ENCODE peak calls at places on chromosomes 12 and 14, in nine cellular contexts. S is Caco-2, I is fibroblast of mammary gland, O is lower lobe of right lung, Q is mammary epithelial cell, E is OCI-LY7, D is cardiac fibroblast, Z is foreskin fibroblast, T is astrocyte of the spinal cord. C is an unnamed sample.

GRCh38 chr12:58028294-58028693 is 86.9 kb downstream of the ATP23 start:
- DNase-seq in D (no peak), E (no peak), Z (no peak), S (no peak), T (no peak), I (no peak), O (no peak), Q (peak; percentile 66), C (no peak)

GRCh38 chr12:21672151-21672550 is 14.5 kb upstream of the LDHB start:
- DNase-seq in O (no peak), S (no peak), I (no peak), T (no peak), Z (no peak), D (no peak), E (no peak), Q (no peak), C (no peak)

GRCh38 chr14:95463173-95463901 is 53.1 kb downstream of the SYNE3 start:
- DNase-seq in S (no peak), Q (no peak), O (no peak), E (peak; percentile 86), D (no peak), Z (no peak), T (no peak), I (no peak), C (no peak)

GRCh38 chr14:92154283-92154942 is 32.6 kb downstream of the CPSF2 start:
- DNase-seq in Z (no peak), E (no peak), S (no peak), O (no peak), D (peak; percentile 25), Q (no peak), I (peak; percentile 37), T (peak; percentile 13), C (no peak)

GRCh38 chr12:50564240-50564947 is 59.6 kb downstream of the DIP2B start:
- DNase-seq in O (no peak), E (no peak), I (peak; percentile 44), Z (no peak), D (peak; percentile 57), S (no peak), Q (no peak), T (no peak), C (no peak)

GRCh38 chr14:95356245-95356850 is 36.6 kb upstream of the CLMN start:
- DNase-seq in E (no peak), Q (no peak), O (no peak), I (no peak), S (no peak), D (no peak), Z (no peak), T (no peak), C (no peak)

GRCh38 chr14:101628975-101629374 is 67.7 kb downstream of the DIO3 start:
- DNase-seq in Q (no peak), O (no peak), Z (no peak), D (no peak), E (no peak), I (no peak), T (no peak), S (no peak), C (no peak)

GRCh38 chr12:130497331-130497730 is 159.6 kb downstream of the PIWIL1 start:
- DNase-seq in Q (no peak), E (no peak), Z (no peak), O (no peak), S (no peak), D (no peak), I (no peak), T (no peak), C (no peak)

GRCh38 chr14:76810953-76811400 is 1.7 kb downstream of the ANGEL1 start:
- DNase-seq in E (peak; percentile 56), Z (peak; percentile 37), T (peak; percentile 35), Q (peak; percentile 26), I (peak; percentile 52), O (no peak), D (peak; percentile 64), S (peak; percentile 46), C (peak; percentile 37)
- TF ChIP-seq CTCF in E (peak; percentile 82), Z (peak; percentile 60), T (peak; percentile 67), Q (peak; percentile 57), I (peak; percentile 67), O (peak; percentile 44), D (peak; percentile 68), S (peak; percentile 20), C (peak; percentile 35)

GRCh38 chr14:68686212-68686478 is 106.7 kb downstream of the ZFP36L1 start:
- DNase-seq in O (no peak), Z (no peak), D (no peak), T (no peak), S (no peak), I (no peak), E (no peak), Q (no peak), C (no peak)
- H3K4me3 ChIP-seq in O (no peak overlapping the region), Z (no peak overlapping the region), D (no peak overlapping the region), T (no peak overlapping the region), S (no peak overlapping the region), I (no peak overlapping the region), E (peak overlapping the region; percentile 40), Q (no peak overlapping the region), C (no peak overlapping the region)

DNA sequence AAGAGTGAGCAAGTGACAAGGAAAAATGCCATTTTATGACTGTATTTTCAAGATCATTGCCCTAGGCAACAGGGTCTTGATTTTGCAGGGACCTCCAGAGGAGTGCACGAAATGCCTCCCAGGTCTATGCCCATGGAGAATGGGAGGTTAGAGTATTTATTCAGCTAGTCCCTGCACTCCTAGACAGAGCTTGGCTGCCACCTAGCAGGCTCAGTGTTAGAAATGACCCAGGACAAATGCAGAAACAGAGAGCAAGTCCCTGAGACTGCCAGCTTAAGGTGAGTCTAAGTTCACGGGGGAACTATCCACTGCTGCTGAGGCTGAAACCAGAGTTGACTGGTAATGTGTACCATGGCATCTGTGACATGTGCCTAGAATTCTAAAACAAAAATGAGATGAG is 506.4 kb downstream of the MED13L start:
- DNase-seq in D (no peak), I (peak; percentile 12), Q (no peak), Z (no peak), O (no peak), S (peak; percentile 22), T (no peak), E (no peak), C (no peak)
- TF ChIP-seq CTCF in D (no peak), I (peak; percentile 9), Q (peak; percentile 53), Z (peak; percentile 33), O (no peak), S (peak; percentile 26), T (peak; percentile 6), E (no peak), C (no peak)

DNA sequence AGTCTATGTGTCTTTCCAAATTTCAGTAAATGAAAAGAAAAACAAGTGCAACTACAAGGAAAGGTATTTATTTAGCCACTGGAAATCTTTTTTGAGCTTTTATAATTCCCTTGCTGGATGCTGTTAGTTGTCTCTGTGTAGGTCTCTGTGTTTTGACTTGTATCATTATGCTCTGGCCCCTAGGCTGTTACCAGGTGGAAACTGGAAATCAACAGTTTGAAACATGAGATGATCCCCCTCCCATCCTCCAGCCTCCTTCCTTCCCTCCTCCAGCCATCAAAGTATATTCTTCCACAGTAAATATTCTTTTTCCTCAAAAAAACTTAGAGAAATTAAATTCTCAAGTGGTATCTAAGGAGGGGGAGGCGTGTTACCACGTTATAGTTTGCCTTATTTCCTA is 948 bp upstream of the DCN start:
- DNase-seq in D (no peak), S (no peak), T (peak; percentile 24), E (no peak), O (no peak), Q (no peak), Z (no peak), I (no peak), C (no peak)
- H3K4me3 ChIP-seq in D (no peak overlapping the region), S (no peak overlapping the region), T (no peak overlapping the region), E (no peak overlapping the region), O (no peak overlapping the region), Q (no peak overlapping the region), Z (peak overlapping the region; percentile 79), I (no peak overlapping the region), C (no peak overlapping the region)

GRCh38 chr14:68157971-68158371 is 338.4 kb downstream of the RAD51B start:
- DNase-seq in S (no peak), Q (peak; percentile 58), E (no peak), I (peak; percentile 44), O (no peak), Z (peak; percentile 66), T (peak; percentile 42), D (peak; percentile 31), C (no peak)

GRCh38 chr14:68160779-68161546 is 341.4 kb downstream of the RAD51B start:
- DNase-seq in Z (no peak), T (no peak), S (no peak), Q (no peak), D (no peak), E (no peak), O (no peak), I (no peak), C (no peak)

GRCh38 chr14:68153275-68153674 is 333.7 kb downstream of the RAD51B start:
- DNase-seq in S (no peak), E (no peak), Z (no peak), D (no peak), O (no peak), Q (no peak), I (no peak), T (no peak), C (no peak)

GRCh38 chr14:68160269-68160668 is 340.7 kb downstream of the RAD51B start:
- DNase-seq in D (no peak), E (no peak), Z (no peak), T (no peak), I (no peak), Q (no peak), O (no peak), S (no peak), C (no peak)

GRCh38 chr14:68158640-68159039 is 339.1 kb downstream of the RAD51B start:
- DNase-seq in E (no peak), Z (no peak), O (no peak), D (no peak), I (no peak), S (no peak), Q (no peak), T (no peak), C (no peak)
- TF ChIP-seq CTCF in E (no peak), Z (no peak), O (no peak), D (no peak), I (no peak), S (no peak), Q (no peak), T (no peak), C (no peak)

C was measured in GM12865.